ENCODE peak calls at places on chromosomes 2 and 18, in four cellular contexts. E is A549, I is SK-N-SH, V is GM12878. M is an unnamed sample. For H3K4me1, the result is how much of the 10 kb centered on the place peaks cover.

GRCh38 chr2:165469417-165469816 is at the start of gene CSRNP3:
- DNase-seq in E (peak), I (peak), V (no peak), M (no peak)

GRCh38 chr2:69272803-69273471 is 114.1 kb downstream of the GFPT1 start:
- DNase-seq in E (no peak), I (no peak), V (no peak), M (no peak)

GRCh38 chr2:226730487-226730886 is 69.1 kb downstream of the IRS1 start:
- DNase-seq in E (no peak), I (peak), V (no peak), M (no peak)

GRCh38 chr2:143685439-143686078 is 556.3 kb downstream of the ARHGAP15 start:
- DNase-seq in E (no peak), I (peak), V (no peak), M (no peak)

GRCh38 chr18:35282353-35282752 is 7.7 kb downstream of the ZSCAN30 start:
- DNase-seq in E (no peak), I (no peak), V (no peak), M (peak)

GRCh38 chr18:45169610-45170009 is 445.7 kb upstream of the SLC14A2 start:
- DNase-seq in E (no peak), I (no peak), V (no peak), M (no peak)

GRCh38 chr18:48728204-48728833 is 189.5 kb downstream of the CTIF start:
- DNase-seq in E (no peak), I (no peak), V (no peak), M (no peak)

GRCh38 chr18:40234217-40234616 is 1720.8 kb upstream of the PIK3C3 start:
- DNase-seq in E (no peak), I (no peak), V (no peak), M (no peak)

GRCh38 chr2:181910028-181910763 is 18.7 kb downstream of the ITPRID2 start:
- DNase-seq in E (no peak), I (no peak), V (no peak), M (no peak)

GRCh38 chr2:85357736-85358135 is 3.2 kb downstream of the ELMOD3 start:
- DNase-seq in E (no peak), I (no peak), V (no peak), M (no peak)

GRCh38 chr2:28185881-28186280 is 206.8 kb upstream of the FOSL2 start:
- DNase-seq in E (no peak), I (no peak), V (no peak), M (no peak)

GRCh38 chr2:209977386-209978239 is 24.8 kb upstream of the RPE start:
- DNase-seq in E (peak), I (peak), V (peak), M (peak)

GRCh38 chr18:49625021-49625691 is 63.3 kb downstream of the LIPG start:
- DNase-seq in E (no peak), I (no peak), V (no peak), M (no peak)

GRCh38 chr2:207330912-207331311 is 165.2 kb upstream of the KLF7 start:
- DNase-seq in E (peak), I (no peak), V (peak), M (peak)

GRCh38 chr2:29206941-29207340 is 91.7 kb downstream of the CLIP4 start:
- DNase-seq in E (no peak), I (no peak), V (no peak), M (no peak)

GRCh38 chr2:19754907-19755306 is 146.9 kb downstream of the TTC32 start:
- DNase-seq in E (no peak), I (no peak), V (no peak), M (no peak)

GRCh38 chr2:149036507-149037293 is 1.8 kb upstream of the LYPD6B start:
- DNase-seq in E (no peak), I (no peak), V (no peak), M (no peak)

GRCh38 chr2:239927424-239927981 is 97.6 kb downstream of the NDUFA10 start:
- DNase-seq in E (peak), I (no peak), V (no peak), M (peak)

GRCh38 chr2:45578056-45578843 is 32.8 kb downstream of the SRBD1 start:
- DNase-seq in E (peak), I (peak), V (no peak), M (peak)

GRCh38 chr2:6782523-6783061 is 83.1 kb downstream of the CMPK2 start:
- DNase-seq in E (no peak), I (no peak), V (no peak), M (no peak)

GRCh38 chr2:179377296-179377695 is 112.7 kb upstream of the SESTD1 start:
- DNase-seq in E (no peak), I (no peak), V (no peak), M (no peak)

GRCh38 chr18:21894619-21895367 is 154.2 kb downstream of the MIB1 start:
- DNase-seq in E (no peak), I (no peak), V (no peak), M (no peak)

GRCh38 chr2:120014231-120014990 is 1.5 kb downstream of the EPB41L5 start:
- DNase-seq in E (no peak), I (peak), V (no peak), M (no peak)

GRCh38 chr2:179275280-179276013 is 10.8 kb upstream of the SESTD1 start:
- DNase-seq in E (no peak), I (no peak), V (no peak), M (no peak)

GRCh38 chr2:171995586-171995985 is 4.2 kb upstream of the METAP1D start:
- DNase-seq in E (no peak), I (no peak), V (no peak), M (no peak)

GRCh38 chr2:42457011-42457410 is 36.8 kb downstream of the KCNG3 start:
- DNase-seq in E (no peak), I (no peak), V (no peak), M (no peak)

GRCh38 chr2:223626713-223627112 is 24.6 kb upstream of the SCG2 start:
- DNase-seq in E (no peak), I (no peak), V (no peak), M (no peak)

GRCh38 chr2:7437716-7438648 is 520.8 kb downstream of the RNF144A start:
- DNase-seq in E (no peak), I (no peak), V (peak), M (no peak)

GRCh38 chr18:6885992-6886823 is 156.7 kb downstream of the ARHGAP28 start:
- DNase-seq in E (peak), I (peak), V (no peak), M (peak)

GRCh38 chr2:147560810-147561521 is 283.9 kb upstream of the ACVR2A start:
- DNase-seq in E (no peak), I (no peak), V (no peak), M (no peak)

GRCh38 chr2:233832869-233833812 is 21.2 kb downstream of the HJURP start:
- DNase-seq in E (peak), I (peak), V (no peak), M (no peak)

GRCh38 chr2:73642338-73643018 is at the start of gene NAT8:
- DNase-seq in E (no peak), I (no peak), V (no peak), M (no peak)

GRCh38 chr2:73638429-73638828 is 3.8 kb downstream of the NAT8 start:
- DNase-seq in E (no peak), I (no peak), V (no peak), M (no peak)

GRCh38 chr2:73640946-73641766 is 1.1 kb downstream of the NAT8 start:
- DNase-seq in E (no peak), I (no peak), V (no peak), M (no peak)

GRCh38 chr2:73641767-73642062 is 507 bp downstream of the NAT8 start:
- DNase-seq in E (no peak), I (no peak), V (no peak), M (no peak)

GRCh38 chr2:73640537-73640936 is 1.7 kb downstream of the NAT8 start:
- DNase-seq in E (no peak), I (no peak), V (no peak), M (no peak)
- TF ChIP-seq REST in E (no peak), I (no peak), V (no peak), M (no peak)

GRCh38 chr2:159076233-159076632 is 107.8 kb downstream of the TANC1 start:
- DNase-seq in E (no peak), I (no peak), V (no peak), M (no peak)

GRCh38 chr2:159072795-159073194 is 104.4 kb downstream of the TANC1 start:
- DNase-seq in E (no peak), I (no peak), V (no peak), M (no peak)

GRCh38 chr2:159075726-159076125 is 107.3 kb downstream of the TANC1 start:
- DNase-seq in E (no peak), I (no peak), V (no peak), M (no peak)

GRCh38 chr2:159073256-159073655 is 104.8 kb downstream of the TANC1 start:
- DNase-seq in E (no peak), I (no peak), V (no peak), M (no peak)

DNA sequence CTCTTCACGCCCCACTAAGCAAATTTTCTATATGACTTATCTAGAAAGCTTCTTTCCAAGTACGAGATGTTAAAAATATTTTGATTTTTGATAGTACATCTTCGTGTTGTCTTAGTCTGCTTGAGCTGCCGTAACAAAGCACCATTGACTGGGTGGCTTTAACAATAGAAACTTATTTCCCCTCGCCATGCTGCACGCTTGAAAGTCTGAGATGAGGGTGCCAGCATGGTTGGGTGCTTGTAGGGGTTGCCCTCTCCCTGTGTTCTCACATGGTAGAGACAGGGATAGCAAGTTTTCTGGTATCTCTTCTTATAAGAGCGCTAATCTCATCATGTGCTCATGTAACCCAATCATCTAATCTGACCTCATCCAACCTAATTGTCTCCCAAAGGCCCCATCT is 106.2 kb downstream of the TANC1 start:
- DNase-seq in E (no peak), I (no peak), V (no peak), M (no peak)
- H3K4me1 ChIP-seq in E (under half), I (under half), V (under half), M (under half)

GRCh38 chr2:216108967-216109921 is at the start of gene XRCC5:
- DNase-seq in E (peak), I (peak), V (peak), M (peak)

GRCh38 chr2:216107760-216108159 is 1.4 kb upstream of the XRCC5 start:
- DNase-seq in E (no peak), I (no peak), V (no peak), M (no peak)

GRCh38 chr2:216107320-216107719 is 1.8 kb upstream of the XRCC5 start:
- DNase-seq in E (no peak), I (no peak), V (no peak), M (no peak)

GRCh38 chr2:216109962-216110614 is 940 bp downstream of the XRCC5 start:
- DNase-seq in E (peak), I (no peak), V (no peak), M (no peak)

DNA sequence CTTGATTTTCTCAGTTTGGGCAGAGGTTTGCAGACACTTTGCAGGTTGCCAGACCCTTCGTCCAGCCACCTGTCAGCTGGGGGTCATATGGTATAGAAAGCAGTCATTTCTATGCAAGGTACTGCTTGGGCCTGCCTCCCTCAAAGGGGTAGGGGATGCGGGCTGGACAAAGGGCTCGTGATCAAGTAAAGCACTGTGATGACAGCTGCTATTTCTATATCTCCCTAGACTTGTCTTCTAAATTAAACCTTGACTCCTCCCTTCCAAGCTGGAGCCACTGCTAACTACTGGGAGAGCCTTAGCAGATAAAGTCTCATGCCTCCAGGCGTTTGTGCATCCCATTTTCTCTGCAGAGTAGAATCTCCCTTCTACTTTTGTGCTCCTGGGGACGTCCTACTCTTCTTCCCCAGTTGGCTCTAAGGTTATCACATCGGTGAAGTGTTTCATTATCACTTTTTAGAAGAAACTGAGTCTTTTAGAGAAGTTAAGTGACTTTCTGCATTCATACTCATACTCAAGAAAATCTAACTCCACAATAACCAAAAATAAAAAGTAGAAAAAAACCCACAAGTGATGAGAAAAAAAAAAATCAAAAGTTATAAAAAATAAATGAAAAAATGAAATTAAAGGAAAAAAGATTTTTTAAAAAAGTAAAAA is 710 bp upstream of the XRCC5 start:
- DNase-seq in E (no peak), I (peak), V (no peak), M (no peak)
- TF ChIP-seq CTCF in E (no peak), I (no peak), V (no peak), M (no peak)

GRCh38 chr2:176612736-176613135 is 343.5 kb downstream of the MTX2 start:
- DNase-seq in E (no peak), I (no peak), V (no peak), M (no peak)
- TF ChIP-seq REST in E (no peak), I (no peak), V (no peak), M (no peak)

DNA sequence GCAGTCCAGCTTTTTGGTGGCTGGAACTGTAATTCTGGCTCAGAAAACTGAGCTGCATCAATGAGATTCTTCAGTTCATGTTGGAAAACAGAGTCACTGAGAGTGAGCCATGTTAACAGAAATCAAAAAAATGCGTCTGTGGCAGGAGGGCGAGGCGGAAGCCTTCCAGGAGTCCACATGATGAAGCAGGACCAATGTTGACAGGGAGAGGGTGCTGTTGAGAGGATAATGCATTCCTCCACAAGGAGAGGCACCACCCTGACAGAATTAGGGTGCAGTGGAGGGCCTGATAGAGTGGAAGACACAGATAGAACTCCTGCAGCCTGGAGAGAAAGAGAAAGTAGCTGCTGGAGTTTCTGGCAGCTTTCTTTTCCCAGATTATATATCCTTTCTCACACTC is 111.5 kb downstream of the MGAT5 start:
- DNase-seq in E (peak), I (no peak), V (no peak), M (no peak)
- H3K4me1 ChIP-seq in E (under half), I (under half), V (under half), M (under half)